ENCODE peak calls at places on chromosomes 13 and 19, in five cellular contexts. One of them, this sample, is unnamed.

GRCh38 chr19:51710163-51710562 is 13.6 kb downstream of the HAS1 start:
- DNase-seq in mucosa of descending colon: no peak
- DNase-seq in NCI-H1092: no peak
- DNase-seq in activated naive CD4-positive, alpha-beta T cell treated with anti-CD3 and anti-CD28 coated beads, Interleukin-2, amount 50 U/mL, for 72 hours: no peak
- DNase-seq in smooth muscle cell of the brain vasculature: no peak
- DNase-seq in this sample: no peak

GRCh38 chr13:33069365-33069764 is 53.1 kb downstream of the KL start:
- DNase-seq in mucosa of descending colon: no peak
- DNase-seq in NCI-H1092: no peak
- DNase-seq in activated naive CD4-positive, alpha-beta T cell treated with anti-CD3 and anti-CD28 coated beads, Interleukin-2, amount 50 U/mL, for 72 hours: no peak
- DNase-seq in smooth muscle cell of the brain vasculature: no peak
- DNase-seq in this sample: no peak

GRCh38 chr13:23160241-23161175 is 20.3 kb upstream of the SGCG start:
- DNase-seq in smooth muscle cell of the brain vasculature: no peak
- DNase-seq in activated naive CD4-positive, alpha-beta T cell treated with anti-CD3 and anti-CD28 coated beads, Interleukin-2, amount 50 U/mL, for 72 hours: no peak
- DNase-seq in mucosa of descending colon: no peak
- DNase-seq in NCI-H1092: no peak
- DNase-seq in this sample: no peak

GRCh38 chr13:29935309-29935981 is 85.0 kb upstream of the UBL3 start:
- DNase-seq in smooth muscle cell of the brain vasculature: no peak
- DNase-seq in NCI-H1092: no peak
- DNase-seq in mucosa of descending colon: no peak
- DNase-seq in activated naive CD4-positive, alpha-beta T cell treated with anti-CD3 and anti-CD28 coated beads, Interleukin-2, amount 50 U/mL, for 72 hours: peak
- DNase-seq in this sample: no peak

GRCh38 chr13:78758549-78758948 is 99.6 kb upstream of the OBI1 start:
- DNase-seq in mucosa of descending colon: no peak
- DNase-seq in smooth muscle cell of the brain vasculature: no peak
- DNase-seq in activated naive CD4-positive, alpha-beta T cell treated with anti-CD3 and anti-CD28 coated beads, Interleukin-2, amount 50 U/mL, for 72 hours: no peak
- DNase-seq in NCI-H1092: no peak
- DNase-seq in this sample: no peak

GRCh38 chr19:10776900-10777650 is 58.9 kb downstream of the TMED1 start:
- DNase-seq in NCI-H1092: no peak
- DNase-seq in activated naive CD4-positive, alpha-beta T cell treated with anti-CD3 and anti-CD28 coated beads, Interleukin-2, amount 50 U/mL, for 72 hours: no peak
- DNase-seq in smooth muscle cell of the brain vasculature: no peak
- DNase-seq in mucosa of descending colon: no peak
- DNase-seq in this sample: no peak

GRCh38 chr19:34654796-34655195 is 22.2 kb downstream of the SCGB2B2 start:
- DNase-seq in mucosa of descending colon: no peak
- DNase-seq in activated naive CD4-positive, alpha-beta T cell treated with anti-CD3 and anti-CD28 coated beads, Interleukin-2, amount 50 U/mL, for 72 hours: no peak
- DNase-seq in smooth muscle cell of the brain vasculature: no peak
- DNase-seq in NCI-H1092: no peak
- DNase-seq in this sample: no peak

GRCh38 chr13:51758691-51759090 is 45.3 kb downstream of the DHRS12 start:
- DNase-seq in activated naive CD4-positive, alpha-beta T cell treated with anti-CD3 and anti-CD28 coated beads, Interleukin-2, amount 50 U/mL, for 72 hours: no peak
- DNase-seq in mucosa of descending colon: no peak
- DNase-seq in smooth muscle cell of the brain vasculature: no peak
- DNase-seq in NCI-H1092: no peak
- DNase-seq in this sample: no peak

GRCh38 chr19:18967358-18968146 is 26.5 kb upstream of the HOMER3 start:
- DNase-seq in mucosa of descending colon: no peak
- DNase-seq in NCI-H1092: no peak
- DNase-seq in smooth muscle cell of the brain vasculature: no peak
- DNase-seq in activated naive CD4-positive, alpha-beta T cell treated with anti-CD3 and anti-CD28 coated beads, Interleukin-2, amount 50 U/mL, for 72 hours: no peak
- DNase-seq in this sample: peak

GRCh38 chr19:2034729-2035589 is 16.1 kb downstream of the MKNK2 start:
- DNase-seq in activated naive CD4-positive, alpha-beta T cell treated with anti-CD3 and anti-CD28 coated beads, Interleukin-2, amount 50 U/mL, for 72 hours: peak
- DNase-seq in smooth muscle cell of the brain vasculature: no peak
- DNase-seq in NCI-H1092: no peak
- DNase-seq in mucosa of descending colon: peak
- DNase-seq in this sample: peak

GRCh38 chr13:90414691-90415596 is 932.5 kb upstream of the MIR17HG start:
- DNase-seq in smooth muscle cell of the brain vasculature: peak
- DNase-seq in activated naive CD4-positive, alpha-beta T cell treated with anti-CD3 and anti-CD28 coated beads, Interleukin-2, amount 50 U/mL, for 72 hours: no peak
- DNase-seq in mucosa of descending colon: no peak
- DNase-seq in NCI-H1092: no peak
- DNase-seq in this sample: no peak

GRCh38 chr13:96850538-96850937 is 143.7 kb downstream of the OXGR1 start:
- DNase-seq in smooth muscle cell of the brain vasculature: no peak
- DNase-seq in mucosa of descending colon: no peak
- DNase-seq in NCI-H1092: no peak
- DNase-seq in activated naive CD4-positive, alpha-beta T cell treated with anti-CD3 and anti-CD28 coated beads, Interleukin-2, amount 50 U/mL, for 72 hours: no peak
- DNase-seq in this sample: no peak

GRCh38 chr13:59356607-59357006 is 807.1 kb downstream of the DIAPH3 start:
- DNase-seq in mucosa of descending colon: peak
- DNase-seq in smooth muscle cell of the brain vasculature: no peak
- DNase-seq in activated naive CD4-positive, alpha-beta T cell treated with anti-CD3 and anti-CD28 coated beads, Interleukin-2, amount 50 U/mL, for 72 hours: no peak
- DNase-seq in NCI-H1092: peak
- DNase-seq in this sample: peak

GRCh38 chr19:27529158-27529557 is 1683.8 kb downstream of the UQCRFS1 start:
- DNase-seq in activated naive CD4-positive, alpha-beta T cell treated with anti-CD3 and anti-CD28 coated beads, Interleukin-2, amount 50 U/mL, for 72 hours: no peak
- DNase-seq in smooth muscle cell of the brain vasculature: no peak
- DNase-seq in mucosa of descending colon: no peak
- DNase-seq in NCI-H1092: no peak
- DNase-seq in this sample: no peak

GRCh38 chr13:98922306-98922705 is 55.6 kb downstream of the DOCK9 start:
- DNase-seq in mucosa of descending colon: no peak
- DNase-seq in activated naive CD4-positive, alpha-beta T cell treated with anti-CD3 and anti-CD28 coated beads, Interleukin-2, amount 50 U/mL, for 72 hours: no peak
- DNase-seq in NCI-H1092: no peak
- DNase-seq in smooth muscle cell of the brain vasculature: no peak
- DNase-seq in this sample: no peak

GRCh38 chr19:12411893-12412292 is 10.8 kb upstream of the ZNF799 start:
- DNase-seq in mucosa of descending colon: no peak
- DNase-seq in smooth muscle cell of the brain vasculature: no peak
- DNase-seq in activated naive CD4-positive, alpha-beta T cell treated with anti-CD3 and anti-CD28 coated beads, Interleukin-2, amount 50 U/mL, for 72 hours: no peak
- DNase-seq in NCI-H1092: no peak
- DNase-seq in this sample: no peak

GRCh38 chr13:80171096-80171495 is 169.8 kb downstream of the SPRY2 start:
- DNase-seq in smooth muscle cell of the brain vasculature: no peak
- DNase-seq in activated naive CD4-positive, alpha-beta T cell treated with anti-CD3 and anti-CD28 coated beads, Interleukin-2, amount 50 U/mL, for 72 hours: no peak
- DNase-seq in NCI-H1092: no peak
- DNase-seq in mucosa of descending colon: no peak
- DNase-seq in this sample: no peak

GRCh38 chr13:50969691-50970090 is 60.1 kb downstream of the RNASEH2B start:
- DNase-seq in smooth muscle cell of the brain vasculature: no peak
- DNase-seq in mucosa of descending colon: no peak
- DNase-seq in NCI-H1092: no peak
- DNase-seq in activated naive CD4-positive, alpha-beta T cell treated with anti-CD3 and anti-CD28 coated beads, Interleukin-2, amount 50 U/mL, for 72 hours: no peak
- DNase-seq in this sample: no peak

GRCh38 chr13:106287351-106287750 is 248.1 kb downstream of the EFNB2 start:
- DNase-seq in activated naive CD4-positive, alpha-beta T cell treated with anti-CD3 and anti-CD28 coated beads, Interleukin-2, amount 50 U/mL, for 72 hours: no peak
- DNase-seq in smooth muscle cell of the brain vasculature: no peak
- DNase-seq in NCI-H1092: no peak
- DNase-seq in mucosa of descending colon: no peak
- DNase-seq in this sample: no peak

This sample was measured in testis.